ENCODE peak calls at places on chromosome 5, in four cellular contexts. G, Y, R and A are unnamed samples.

GRCh38 chr5:154518438-154518867 is 40.4 kb upstream of the HAND1 start:
- DNase-seq in R (no peak), G (no peak), Y (no peak), A (no peak)

GRCh38 chr5:107633171-107633901 is 37.4 kb downstream of the EFNA5 start:
- DNase-seq in R (peak), G (peak), Y (no peak), A (peak)

GRCh38 chr5:53739111-53739510 is 178.7 kb downstream of the NDUFS4 start:
- DNase-seq in R (no peak), Y (no peak), G (no peak), A (no peak)

GRCh38 chr5:54049963-54050362 is 260.4 kb downstream of the ARL15 start:
- DNase-seq in R (peak), Y (no peak), G (peak), A (no peak)

GRCh38 chr5:3345195-3345594 is 250.4 kb upstream of the IRX1 start:
- DNase-seq in Y (no peak), R (no peak), G (no peak), A (no peak)

GRCh38 chr5:30279237-30279636 is 914.2 kb upstream of the CDH6 start:
- DNase-seq in Y (no peak), R (peak), G (no peak), A (peak)

GRCh38 chr5:111453290-111453689 is 59.0 kb downstream of the STARD4 start:
- DNase-seq in Y (no peak), R (peak), G (no peak), A (no peak)

GRCh38 chr5:139468421-139468931 is 2.3 kb upstream of the SMIM33 start:
- DNase-seq in Y (no peak), R (no peak), G (peak), A (no peak)

GRCh38 chr5:149960272-149961185 is at the start of gene SLC26A2:
- DNase-seq in G (peak), Y (peak), R (peak), A (peak)
- TF ChIP-seq CTCF in G (no peak), Y (no peak), R (peak), A (no peak)

DNA sequence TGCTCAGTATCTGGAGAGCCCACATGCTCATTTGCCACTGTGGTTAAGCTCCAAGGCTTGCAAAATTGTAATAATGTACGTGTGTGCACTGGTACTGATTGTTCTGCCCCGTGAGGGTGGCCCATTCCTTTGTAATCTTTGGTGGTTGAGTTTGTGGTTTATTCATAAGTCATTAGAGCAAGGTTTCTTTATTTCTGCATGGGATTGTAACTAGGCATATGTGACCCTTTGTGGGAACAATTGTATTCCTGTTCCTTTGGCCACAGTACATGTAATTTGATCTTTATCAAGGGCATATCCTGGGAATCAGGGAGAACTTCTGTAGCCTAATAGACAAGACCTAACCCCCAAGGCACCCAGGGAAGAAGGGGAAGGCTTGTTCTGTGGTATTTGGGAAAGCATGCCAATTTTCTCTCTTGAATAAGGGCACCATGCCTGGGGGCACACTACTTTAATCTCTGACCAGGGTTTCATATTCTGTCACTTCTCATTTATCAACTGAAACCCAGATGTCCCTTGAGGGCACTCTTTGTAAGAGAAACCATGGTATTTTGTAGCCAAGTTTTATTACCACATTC is 74.6 kb downstream of the NPR3 start:
- DNase-seq in R (peak), Y (peak), G (peak), A (peak)
- H3K4me3 ChIP-seq in R (no peak), Y (peak), G (no peak), A (no peak)

GRCh38 chr5:89520771-89521170 is 637.8 kb upstream of the MEF2C start:
- DNase-seq in Y (no peak), R (no peak), G (no peak), A (peak)
- TF ChIP-seq CTCF in Y (no peak), R (no peak), G (no peak), A (no peak)

DNA sequence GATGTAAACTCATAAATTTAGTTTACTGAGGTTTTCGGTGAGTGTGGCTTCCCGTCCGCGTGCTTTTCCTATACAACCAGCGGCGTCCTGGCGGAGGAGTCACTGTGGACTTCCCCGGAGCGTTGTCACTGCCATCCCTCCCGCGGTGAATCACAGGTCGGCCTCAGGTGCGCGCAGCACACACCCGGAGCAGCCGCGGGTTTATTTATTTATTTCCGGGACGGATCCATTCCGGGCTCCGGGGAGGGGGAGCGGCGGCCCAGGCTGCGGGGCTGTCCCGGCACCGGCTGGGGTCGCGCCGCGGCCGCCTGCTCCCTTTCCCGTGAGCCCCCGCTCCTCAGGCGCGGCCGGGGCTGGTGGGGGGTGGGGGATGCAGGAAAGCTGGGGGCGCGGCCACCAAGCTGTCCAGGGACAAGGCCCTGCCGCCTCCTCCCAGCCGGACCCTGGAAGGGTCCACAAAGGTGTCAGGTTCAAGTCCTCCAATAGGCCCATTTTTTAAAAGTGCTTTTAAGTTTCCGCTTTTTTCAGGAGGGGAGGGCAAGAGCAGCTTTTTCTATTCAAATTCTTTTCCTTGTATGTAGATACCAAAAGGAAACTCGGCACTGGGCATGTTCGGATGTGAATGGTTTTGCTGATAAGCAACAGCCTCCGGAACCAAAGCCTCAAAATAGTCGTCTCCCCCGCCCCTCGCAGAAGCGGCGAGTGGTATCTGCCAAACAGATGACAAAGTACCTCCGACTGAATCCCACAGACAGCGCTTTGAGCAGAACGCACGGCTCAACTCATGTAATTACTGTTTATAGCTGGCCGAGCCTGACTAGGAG is 192.5 kb downstream of the CD180 start:
- DNase-seq in Y (peak), G (peak), R (peak), A (peak)
- H3K4me3 ChIP-seq in Y (peak), G (peak), R (peak), A (peak)